ENCODE peak calls at places on chromosome 17, in eight cellular contexts. One of them, this sample, is unnamed.

GRCh38 chr17:34760931-34761500 is 181.6 kb downstream of the TMEM132E start:
- DNase-seq in endothelial cell of umbilical vein: no peak
- DNase-seq in mesenchymal stem cell: no peak
- DNase-seq in fibroblast of lung: no peak
- DNase-seq in WERI-Rb-1: no peak
- DNase-seq in heart left ventricle: no peak
- DNase-seq in lower lobe of right lung: no peak
- DNase-seq in HFF-Myc: no peak
- DNase-seq in this sample: no peak

GRCh38 chr17:21209511-21210175 is 4.3 kb downstream of the TMEM11 start:
- DNase-seq in endothelial cell of umbilical vein: no peak
- DNase-seq in mesenchymal stem cell: no peak
- DNase-seq in fibroblast of lung: no peak
- DNase-seq in WERI-Rb-1: no peak
- DNase-seq in heart left ventricle: peak; percentile 79
- DNase-seq in lower lobe of right lung: peak; percentile 78
- DNase-seq in HFF-Myc: no peak
- DNase-seq in this sample: no peak

GRCh38 chr17:66301864-66302741 is at the start of gene PRKCA:
- DNase-seq in endothelial cell of umbilical vein: peak; percentile 52
- DNase-seq in mesenchymal stem cell: peak; percentile 71
- DNase-seq in fibroblast of lung: peak; percentile 74
- DNase-seq in WERI-Rb-1: peak; percentile 68
- DNase-seq in heart left ventricle: peak; percentile 75
- DNase-seq in lower lobe of right lung: peak; percentile 86
- DNase-seq in HFF-Myc: no peak
- DNase-seq in this sample: peak; percentile 73

GRCh38 chr17:12765544-12765943 is 23.8 kb upstream of the ARHGAP44 start:
- DNase-seq in endothelial cell of umbilical vein: no peak
- DNase-seq in mesenchymal stem cell: peak; percentile 77
- DNase-seq in fibroblast of lung: peak; percentile 93
- DNase-seq in WERI-Rb-1: no peak
- DNase-seq in heart left ventricle: peak; percentile 73
- DNase-seq in lower lobe of right lung: no peak
- DNase-seq in HFF-Myc: peak; percentile 46
- DNase-seq in this sample: no peak

GRCh38 chr17:45784583-45785372 is 658 bp downstream of the CRHR1 start:
- DNase-seq in endothelial cell of umbilical vein: peak; percentile 10
- DNase-seq in mesenchymal stem cell: peak; percentile 25
- DNase-seq in fibroblast of lung: peak; percentile 20
- DNase-seq in WERI-Rb-1: peak; percentile 47
- DNase-seq in heart left ventricle: no peak
- DNase-seq in lower lobe of right lung: peak; percentile 56
- DNase-seq in HFF-Myc: no peak
- DNase-seq in this sample: peak; percentile 37

GRCh38 chr17:80474933-80475915 is 1.2 kb downstream of the NPTX1 start:
- DNase-seq in endothelial cell of umbilical vein: no peak
- DNase-seq in mesenchymal stem cell: no peak
- DNase-seq in fibroblast of lung: no peak
- DNase-seq in WERI-Rb-1: peak; percentile 74
- DNase-seq in heart left ventricle: no peak
- DNase-seq in lower lobe of right lung: no peak
- DNase-seq in HFF-Myc: no peak
- DNase-seq in this sample: peak; percentile 37

GRCh38 chr17:38507921-38508569 is 79.8 kb downstream of the ARHGAP23 start:
- DNase-seq in endothelial cell of umbilical vein: no peak
- DNase-seq in mesenchymal stem cell: no peak
- DNase-seq in fibroblast of lung: no peak
- DNase-seq in WERI-Rb-1: no peak
- DNase-seq in heart left ventricle: no peak
- DNase-seq in lower lobe of right lung: no peak
- DNase-seq in HFF-Myc: no peak
- DNase-seq in this sample: no peak

GRCh38 chr17:29719469-29719868 is 96.8 kb upstream of the CORO6 start:
- DNase-seq in endothelial cell of umbilical vein: no peak
- DNase-seq in mesenchymal stem cell: no peak
- DNase-seq in fibroblast of lung: no peak
- DNase-seq in WERI-Rb-1: no peak
- DNase-seq in heart left ventricle: no peak
- DNase-seq in lower lobe of right lung: no peak
- DNase-seq in HFF-Myc: no peak
- DNase-seq in this sample: no peak

GRCh38 chr17:14471052-14471451 is 170.2 kb downstream of the HS3ST3B1 start:
- DNase-seq in endothelial cell of umbilical vein: no peak
- DNase-seq in mesenchymal stem cell: peak; percentile 97
- DNase-seq in fibroblast of lung: peak; percentile 43
- DNase-seq in WERI-Rb-1: no peak
- DNase-seq in heart left ventricle: no peak
- DNase-seq in lower lobe of right lung: no peak
- DNase-seq in HFF-Myc: peak; percentile 81
- DNase-seq in this sample: no peak

GRCh38 chr17:28076138-28076537 is 33.7 kb downstream of the NLK start:
- DNase-seq in endothelial cell of umbilical vein: no peak
- DNase-seq in mesenchymal stem cell: no peak
- DNase-seq in fibroblast of lung: no peak
- DNase-seq in WERI-Rb-1: no peak
- DNase-seq in heart left ventricle: no peak
- DNase-seq in lower lobe of right lung: no peak
- DNase-seq in HFF-Myc: no peak
- DNase-seq in this sample: peak; percentile 5

GRCh38 chr17:561118-561517 is 153.5 kb downstream of the VPS53 start:
- DNase-seq in endothelial cell of umbilical vein: peak; percentile 50
- DNase-seq in mesenchymal stem cell: peak; percentile 61
- DNase-seq in fibroblast of lung: peak; percentile 88
- DNase-seq in WERI-Rb-1: no peak
- DNase-seq in heart left ventricle: peak; percentile 34
- DNase-seq in lower lobe of right lung: no peak
- DNase-seq in HFF-Myc: no peak
- DNase-seq in this sample: no peak

GRCh38 chr17:74164446-74165045 is 38.9 kb upstream of the RPL38 start:
- DNase-seq in endothelial cell of umbilical vein: no peak
- DNase-seq in mesenchymal stem cell: no peak
- DNase-seq in fibroblast of lung: no peak
- DNase-seq in WERI-Rb-1: peak; percentile 76
- DNase-seq in heart left ventricle: no peak
- DNase-seq in lower lobe of right lung: no peak
- DNase-seq in HFF-Myc: no peak
- DNase-seq in this sample: no peak

GRCh38 chr17:8887834-8888703 is 20.6 kb upstream of the PIK3R6 start:
- DNase-seq in endothelial cell of umbilical vein: no peak
- DNase-seq in mesenchymal stem cell: peak; percentile 14
- DNase-seq in fibroblast of lung: peak; percentile 39
- DNase-seq in WERI-Rb-1: peak; percentile 94
- DNase-seq in heart left ventricle: peak; percentile 57
- DNase-seq in lower lobe of right lung: no peak
- DNase-seq in HFF-Myc: peak; percentile 17
- DNase-seq in this sample: no peak

GRCh38 chr17:57249520-57249919 is 6.8 kb upstream of the MSI2 start:
- DNase-seq in endothelial cell of umbilical vein: no peak
- DNase-seq in mesenchymal stem cell: no peak
- DNase-seq in fibroblast of lung: no peak
- DNase-seq in WERI-Rb-1: no peak
- DNase-seq in heart left ventricle: no peak
- DNase-seq in lower lobe of right lung: no peak
- DNase-seq in HFF-Myc: no peak
- DNase-seq in this sample: no peak

GRCh38 chr17:45372325-45372869 is 55.6 kb upstream of the MAP3K14 start:
- DNase-seq in endothelial cell of umbilical vein: no peak
- DNase-seq in mesenchymal stem cell: peak; percentile 36
- DNase-seq in fibroblast of lung: no peak
- DNase-seq in WERI-Rb-1: no peak
- DNase-seq in heart left ventricle: no peak
- DNase-seq in lower lobe of right lung: no peak
- DNase-seq in HFF-Myc: no peak
- DNase-seq in this sample: no peak

GRCh38 chr17:80101946-80102706 is 745 bp downstream of the GAA start:
- DNase-seq in endothelial cell of umbilical vein: peak; percentile 35
- DNase-seq in mesenchymal stem cell: peak; percentile 69
- DNase-seq in fibroblast of lung: peak; percentile 33
- DNase-seq in WERI-Rb-1: peak; percentile 94
- DNase-seq in heart left ventricle: no peak
- DNase-seq in lower lobe of right lung: no peak
- DNase-seq in HFF-Myc: no peak
- DNase-seq in this sample: no peak

GRCh38 chr17:67461228-67461780 is 84.2 kb downstream of the PITPNC1 start:
- DNase-seq in endothelial cell of umbilical vein: no peak
- DNase-seq in mesenchymal stem cell: no peak
- DNase-seq in fibroblast of lung: no peak
- DNase-seq in WERI-Rb-1: no peak
- DNase-seq in heart left ventricle: no peak
- DNase-seq in lower lobe of right lung: no peak
- DNase-seq in HFF-Myc: no peak
- DNase-seq in this sample: no peak

GRCh38 chr17:32739722-32740121 is 137.2 kb downstream of the MYO1D start:
- DNase-seq in endothelial cell of umbilical vein: no peak
- DNase-seq in mesenchymal stem cell: no peak
- DNase-seq in fibroblast of lung: no peak
- DNase-seq in WERI-Rb-1: no peak
- DNase-seq in heart left ventricle: no peak
- DNase-seq in lower lobe of right lung: no peak
- DNase-seq in HFF-Myc: no peak
- DNase-seq in this sample: no peak

GRCh38 chr17:67477687-67478086 is 100.6 kb downstream of the PITPNC1 start:
- DNase-seq in endothelial cell of umbilical vein: no peak
- DNase-seq in mesenchymal stem cell: no peak
- DNase-seq in fibroblast of lung: peak; percentile 69
- DNase-seq in WERI-Rb-1: no peak
- DNase-seq in heart left ventricle: no peak
- DNase-seq in lower lobe of right lung: no peak
- DNase-seq in HFF-Myc: no peak
- DNase-seq in this sample: peak; percentile 39

GRCh38 chr17:57855391-57856035 is 5.7 kb upstream of the MRPS23 start:
- DNase-seq in endothelial cell of umbilical vein: no peak
- DNase-seq in mesenchymal stem cell: no peak
- DNase-seq in fibroblast of lung: no peak
- DNase-seq in WERI-Rb-1: peak; percentile 37
- DNase-seq in heart left ventricle: no peak
- DNase-seq in lower lobe of right lung: no peak
- DNase-seq in HFF-Myc: no peak
- DNase-seq in this sample: no peak

GRCh38 chr17:44307387-44308186 is 814 bp upstream of the RUNDC3A start:
- DNase-seq in endothelial cell of umbilical vein: no peak
- DNase-seq in mesenchymal stem cell: peak; percentile 75
- DNase-seq in fibroblast of lung: peak; percentile 18
- DNase-seq in WERI-Rb-1: peak; percentile 92
- DNase-seq in heart left ventricle: peak; percentile 51
- DNase-seq in lower lobe of right lung: no peak
- DNase-seq in HFF-Myc: no peak
- DNase-seq in this sample: no peak
- H3K4me3 ChIP-seq in endothelial cell of umbilical vein: no peak overlapping the region
- H3K4me3 ChIP-seq in mesenchymal stem cell: peak overlapping the region; percentile 54
- H3K4me3 ChIP-seq in fibroblast of lung: no peak overlapping the region
- H3K4me3 ChIP-seq in WERI-Rb-1: peak overlapping the region; percentile 65
- H3K4me3 ChIP-seq in heart left ventricle: peak overlapping the region; percentile 62
- H3K4me3 ChIP-seq in lower lobe of right lung: peak overlapping the region; percentile 57
- H3K4me3 ChIP-seq in HFF-Myc: no peak overlapping the region
- H3K4me3 ChIP-seq in this sample: no peak overlapping the region

GRCh38 chr17:75632863-75633483 is at the start of gene SMIM5:
- DNase-seq in endothelial cell of umbilical vein: peak; percentile 71
- DNase-seq in mesenchymal stem cell: peak; percentile 95
- DNase-seq in fibroblast of lung: peak; percentile 84
- DNase-seq in WERI-Rb-1: peak; percentile 93
- DNase-seq in heart left ventricle: peak; percentile 91
- DNase-seq in lower lobe of right lung: peak; percentile 90
- DNase-seq in HFF-Myc: peak; percentile 56
- DNase-seq in this sample: peak; percentile 77
- H3K4me3 ChIP-seq in endothelial cell of umbilical vein: no peak within 1 kb of the TSS
- H3K4me3 ChIP-seq in mesenchymal stem cell: no peak within 1 kb of the TSS
- H3K4me3 ChIP-seq in fibroblast of lung: no peak within 1 kb of the TSS
- H3K4me3 ChIP-seq in WERI-Rb-1: peak within 1 kb of the TSS; percentile 24
- H3K4me3 ChIP-seq in heart left ventricle: peak within 1 kb of the TSS; percentile 29
- H3K4me3 ChIP-seq in lower lobe of right lung: peak within 1 kb of the TSS; percentile 4
- H3K4me3 ChIP-seq in HFF-Myc: no peak within 1 kb of the TSS
- H3K4me3 ChIP-seq in this sample: no peak within 1 kb of the TSS

DNA sequence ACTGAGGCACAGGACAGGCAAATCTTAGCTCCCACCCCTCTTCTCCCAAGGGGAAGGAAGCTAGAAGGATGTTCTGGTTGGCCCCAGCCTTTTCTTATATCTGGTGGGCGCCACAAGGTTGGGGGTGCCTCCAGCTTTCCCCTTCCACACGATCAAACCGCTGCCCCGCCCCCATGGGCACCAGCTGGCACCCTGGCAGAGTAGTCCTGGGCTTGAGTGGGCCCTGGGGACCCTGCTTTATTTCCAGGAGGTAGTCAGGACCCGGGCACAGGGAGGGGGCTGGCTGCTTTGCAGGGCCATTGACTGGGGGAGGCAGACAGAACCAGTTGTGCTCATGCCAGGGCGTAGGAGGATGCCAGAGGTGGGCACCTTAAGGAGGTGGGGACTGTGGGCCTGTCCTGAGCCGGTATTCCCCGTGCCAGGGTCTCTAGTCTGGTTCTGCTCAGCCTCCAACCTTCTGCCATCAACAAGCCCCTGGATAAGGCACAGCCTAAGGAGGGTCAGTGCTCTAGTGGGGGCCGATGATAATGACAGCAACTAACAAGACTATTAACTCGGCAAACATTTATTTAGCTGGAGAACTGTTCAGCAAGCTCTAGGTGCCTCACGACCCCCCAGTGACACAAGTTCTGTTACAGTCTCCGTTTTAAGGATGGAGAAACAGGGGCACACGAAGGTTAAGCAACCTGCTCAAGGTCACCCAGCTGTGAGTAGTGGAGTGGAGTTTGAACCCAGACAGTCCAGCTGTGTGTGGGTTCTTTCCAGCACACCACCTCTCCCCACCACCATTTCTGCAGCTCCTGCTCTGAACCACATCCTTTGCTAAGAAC is 7.6 kb upstream of the PPP1R1B start:
- DNase-seq in endothelial cell of umbilical vein: no peak
- DNase-seq in mesenchymal stem cell: no peak
- DNase-seq in fibroblast of lung: no peak
- DNase-seq in WERI-Rb-1: no peak
- DNase-seq in heart left ventricle: no peak
- DNase-seq in lower lobe of right lung: no peak
- DNase-seq in HFF-Myc: no peak
- DNase-seq in this sample: peak; percentile 27
- H3K4me3 ChIP-seq in endothelial cell of umbilical vein: no peak overlapping the region
- H3K4me3 ChIP-seq in mesenchymal stem cell: peak overlapping the region; percentile 2
- H3K4me3 ChIP-seq in fibroblast of lung: no peak overlapping the region
- H3K4me3 ChIP-seq in WERI-Rb-1: peak overlapping the region; percentile 85
- H3K4me3 ChIP-seq in heart left ventricle: no peak overlapping the region
- H3K4me3 ChIP-seq in lower lobe of right lung: peak overlapping the region; percentile 54
- H3K4me3 ChIP-seq in HFF-Myc: no peak overlapping the region
- H3K4me3 ChIP-seq in this sample: no peak overlapping the region

DNA sequence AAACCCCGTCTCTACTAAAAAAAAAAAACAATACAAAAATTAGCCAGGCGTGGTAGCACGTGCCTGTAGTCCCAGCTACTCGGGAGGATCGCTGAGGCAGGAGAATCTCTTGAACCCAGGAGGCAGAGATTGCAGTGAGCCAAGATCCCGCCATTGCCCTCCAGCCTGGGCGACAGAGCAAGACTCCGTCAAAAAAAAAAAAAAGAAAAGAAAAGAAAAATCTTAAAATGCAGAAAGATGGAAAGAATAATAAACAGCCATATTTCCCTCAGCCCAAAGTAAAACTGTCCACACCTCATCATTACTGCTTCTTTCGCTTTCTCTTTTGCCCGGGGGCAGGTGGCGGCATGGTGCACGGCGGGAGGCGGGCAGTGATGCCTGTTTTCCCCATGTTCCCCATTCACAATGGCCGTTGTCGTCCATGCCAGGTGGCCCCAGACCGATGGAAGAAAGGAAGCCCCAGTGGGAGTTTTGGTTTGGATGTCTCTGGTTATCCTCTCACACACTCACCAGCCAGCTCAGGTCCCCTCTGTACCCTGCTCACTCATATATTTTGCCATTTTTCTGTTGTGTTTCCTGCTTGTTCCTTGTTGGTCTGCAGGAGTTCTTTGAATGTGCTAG is 37.0 kb upstream of the PEMT start:
- DNase-seq in endothelial cell of umbilical vein: no peak
- DNase-seq in mesenchymal stem cell: no peak
- DNase-seq in fibroblast of lung: no peak
- DNase-seq in WERI-Rb-1: no peak
- DNase-seq in heart left ventricle: no peak
- DNase-seq in lower lobe of right lung: no peak
- DNase-seq in HFF-Myc: no peak
- DNase-seq in this sample: peak; percentile 40
- H3K4me3 ChIP-seq in endothelial cell of umbilical vein: no peak overlapping the region
- H3K4me3 ChIP-seq in mesenchymal stem cell: no peak overlapping the region
- H3K4me3 ChIP-seq in fibroblast of lung: no peak overlapping the region
- H3K4me3 ChIP-seq in WERI-Rb-1: no peak overlapping the region
- H3K4me3 ChIP-seq in heart left ventricle: no peak overlapping the region
- H3K4me3 ChIP-seq in lower lobe of right lung: peak overlapping the region; percentile 27
- H3K4me3 ChIP-seq in HFF-Myc: peak overlapping the region; percentile 9
- H3K4me3 ChIP-seq in this sample: peak overlapping the region; percentile 50